ENCODE peak calls at places on chromosomes 3 and 15, in eight cellular contexts. P is GF-D8; O is AG09309; A is activated CD4-positive, alpha-beta T cell treated with anti-CD3 and anti-CD28 coated beads for 36 hours; F is effector CD8-positive, alpha-beta T cell; S is lower leg skin; T is activated CD8-positive, alpha-beta memory T cell treated with anti-CD3 and anti-CD28 coated beads for 48 hours; B is cerebellar cortex. U is an unnamed sample.

GRCh38 chr3:113070226-113071220 is 79.7 kb downstream of the GTPBP8 start:
- DNase-seq in F (no peak), O (peak; percentile 25), P (no peak), B (no peak), S (no peak), T (no peak), A (no peak), U (no peak)

GRCh38 chr15:101648356-101648755 is 3.8 kb downstream of the TM2D3 start:
- DNase-seq in B (no peak), O (no peak), F (no peak), A (no peak), S (no peak), P (no peak), T (no peak), U (no peak)

GRCh38 chr3:193946945-193947344 is 189.0 kb upstream of the HES1 start:
- DNase-seq in T (no peak), F (no peak), B (no peak), P (no peak), S (no peak), O (no peak), A (no peak), U (no peak)

GRCh38 chr3:69009559-69010410 is 3.7 kb downstream of the EOGT start:
- DNase-seq in S (no peak), O (peak; percentile 93), P (no peak), A (no peak), F (no peak), T (no peak), B (no peak), U (no peak)

GRCh38 chr15:97755726-97756125 is 204.8 kb upstream of the ARRDC4 start:
- DNase-seq in B (no peak), S (no peak), O (no peak), A (no peak), F (no peak), T (no peak), P (no peak), U (no peak)

GRCh38 chr3:73813291-73813977 is 188.7 kb upstream of the PDZRN3 start:
- DNase-seq in A (no peak), S (no peak), T (no peak), B (no peak), F (no peak), O (no peak), P (no peak), U (no peak)

GRCh38 chr3:114370537-114371174 is 76.8 kb downstream of the TIGIT start:
- DNase-seq in T (no peak), P (no peak), S (no peak), F (no peak), A (no peak), B (no peak), O (no peak), U (no peak)

GRCh38 chr3:169869484-169870304 is at the start of gene LRRC31:
- DNase-seq in F (no peak), T (no peak), B (no peak), A (no peak), P (no peak), S (no peak), O (no peak), U (no peak)

GRCh38 chr3:147341727-147342126 is 64.6 kb downstream of the ZIC4 start:
- DNase-seq in F (no peak), S (no peak), P (no peak), B (no peak), T (no peak), A (no peak), O (no peak), U (no peak)

GRCh38 chr3:190586631-190587000 is 72.7 kb downstream of the IL1RAP start:
- DNase-seq in F (no peak), B (no peak), O (no peak), S (no peak), P (no peak), A (peak; percentile 65), T (no peak), U (peak; percentile 38)

GRCh38 chr3:32842531-32842931 is 24.7 kb downstream of the TRIM71 start:
- DNase-seq in O (no peak), P (peak; percentile 86), T (no peak), S (peak; percentile 74), B (no peak), A (no peak), F (no peak), U (no peak)

GRCh38 chr15:93231994-93232393 is 143.0 kb upstream of the RGMA start:
- DNase-seq in O (no peak), P (no peak), A (no peak), T (no peak), F (no peak), B (no peak), S (peak; percentile 60), U (no peak)

GRCh38 chr3:66215106-66215505 is 5.7 kb upstream of the SLC25A26 start:
- DNase-seq in T (no peak), O (no peak), F (no peak), S (no peak), B (no peak), P (no peak), A (no peak), U (no peak)

GRCh38 chr15:78422571-78423340 is 15.3 kb upstream of the IREB2 start:
- DNase-seq in F (peak; percentile 30), A (peak; percentile 80), P (peak; percentile 42), B (peak; percentile 79), T (peak; percentile 33), S (peak; percentile 90), O (no peak), U (peak; percentile 44)

GRCh38 chr15:79016527-79017170 is 71.8 kb upstream of the CTSH start:
- DNase-seq in B (no peak), T (no peak), S (no peak), P (no peak), F (no peak), O (no peak), A (no peak), U (no peak)

GRCh38 chr3:110894574-110894973 is 177.0 kb upstream of the NECTIN3 start:
- DNase-seq in F (no peak), T (no peak), B (no peak), A (no peak), P (no peak), S (no peak), O (no peak), U (no peak)

GRCh38 chr3:66162766-66163165 is 58.0 kb upstream of the SLC25A26 start:
- DNase-seq in T (no peak), B (no peak), O (no peak), P (no peak), S (no peak), A (no peak), F (no peak), U (no peak)

GRCh38 chr3:113890256-113890900 is 51.8 kb downstream of the GRAMD1C start:
- DNase-seq in P (no peak), F (no peak), T (no peak), B (no peak), A (no peak), S (no peak), O (no peak), U (no peak)

GRCh38 chr3:155232605-155233004 is 60.9 kb downstream of the STRIT1 start:
- DNase-seq in O (peak; percentile 92), F (no peak), A (no peak), T (no peak), S (peak; percentile 93), B (peak; percentile 91), P (no peak), U (peak; percentile 9)

GRCh38 chr3:151327571-151328198 is 1.7 kb downstream of the P2RY13 start:
- DNase-seq in F (no peak), A (no peak), O (no peak), T (no peak), B (peak; percentile 13), P (no peak), S (no peak), U (no peak)

GRCh38 chr3:53599780-53600179 is 105.4 kb downstream of the CACNA1D start:
- DNase-seq in B (no peak), A (no peak), O (no peak), P (no peak), F (no peak), S (no peak), T (no peak), U (no peak)

GRCh38 chr3:31423522-31423921 is 109.2 kb upstream of the STT3B start:
- DNase-seq in T (no peak), F (no peak), A (no peak), P (no peak), O (no peak), S (no peak), B (no peak), U (no peak)

GRCh38 chr3:52780298-52780585 is 2.8 kb downstream of the ITIH1 start:
- DNase-seq in S (no peak), B (no peak), F (no peak), O (no peak), T (no peak), P (no peak), A (no peak), U (no peak)

GRCh38 chr3:11558002-11558401 is 85.7 kb downstream of the VGLL4 start:
- DNase-seq in P (no peak), O (peak; percentile 57), S (no peak), T (no peak), F (no peak), A (peak; percentile 50), B (no peak), U (peak; percentile 79)

GRCh38 chr3:31960793-31961431 is 20.1 kb downstream of the OSBPL10 start:
- DNase-seq in T (no peak), F (no peak), B (no peak), O (no peak), P (no peak), S (no peak), A (no peak), U (no peak)

GRCh38 chr15:26179906-26180305 is 316.8 kb upstream of the ATP10A start:
- DNase-seq in F (no peak), O (no peak), S (no peak), P (no peak), B (peak; percentile 68), T (no peak), A (no peak), U (no peak)

GRCh38 chr3:141057951-141058800 is 7.0 kb downstream of the SPSB4 start:
- DNase-seq in O (no peak), S (no peak), T (no peak), B (no peak), P (no peak), F (no peak), A (no peak), U (no peak)

GRCh38 chr3:156513619-156514018 is 41.3 kb downstream of the SSR3 start:
- DNase-seq in B (no peak), A (no peak), P (no peak), S (no peak), T (no peak), F (no peak), O (no peak), U (no peak)

GRCh38 chr3:49805884-49806701 is 3.0 kb downstream of the INKA1 start:
- DNase-seq in F (peak; percentile 9), S (no peak), B (no peak), O (no peak), P (peak; percentile 84), A (peak; percentile 61), T (no peak), U (no peak)

GRCh38 chr3:152524198-152525140 is 255.7 kb downstream of the MBNL1 start:
- DNase-seq in T (no peak), B (peak; percentile 63), F (peak; percentile 5), A (peak; percentile 63), P (no peak), S (no peak), O (peak; percentile 17), U (peak; percentile 6)

GRCh38 chr3:154844863-154845262 is 235.3 kb upstream of the MME start:
- DNase-seq in S (no peak), O (no peak), F (no peak), T (no peak), P (no peak), A (no peak), B (no peak), U (no peak)

U was measured in hepatic stellate cell.